ENCODE peak calls at places on chromosome 7, in eight cellular contexts. N is gastrocnemius medialis, W is epithelial cell of esophagus, M is neural progenitor cell, E is PC-3, A is psoas muscle, D is HL-60, L is fibroblast of lung. X is an unnamed sample.
A peak's percentile ranks its signal among the peaks of the same experiment; 100 is the strongest.

GRCh38 chr7:90239625-90240228 is 5.2 kb upstream of the CFAP69 start:
- DNase-seq in N (no peak), W (no peak), M (no peak), E (no peak), A (no peak), D (no peak), L (no peak), X (no peak)

GRCh38 chr7:17086403-17086802 is 204.6 kb upstream of the AGR3 start:
- DNase-seq in N (no peak), W (no peak), M (no peak), E (no peak), A (no peak), D (no peak), L (no peak), X (no peak)

GRCh38 chr7:151819826-151820225 is 57.1 kb downstream of the PRKAG2 start:
- DNase-seq in N (no peak), W (no peak), M (no peak), E (no peak), A (peak; percentile 24), D (no peak), L (no peak), X (no peak)

GRCh38 chr7:159127691-159128642 is 16.7 kb downstream of the VIPR2 start:
- DNase-seq in N (no peak), W (no peak), M (no peak), E (no peak), A (no peak), D (no peak), L (no peak), X (no peak)

GRCh38 chr7:128697301-128697905 is 25.3 kb downstream of the GARIN1A start:
- DNase-seq in N (peak; percentile 14), W (peak; percentile 75), M (peak; percentile 88), E (no peak), A (peak; percentile 78), D (peak; percentile 45), L (peak; percentile 73), X (peak; percentile 49)

GRCh38 chr7:44801890-44802289 is 5.4 kb downstream of the PPIA start:
- DNase-seq in N (no peak), W (peak; percentile 86), M (no peak), E (no peak), A (no peak), D (no peak), L (peak; percentile 70), X (no peak)

GRCh38 chr7:158019726-158020705 is 567.6 kb downstream of the PTPRN2 start:
- DNase-seq in N (no peak), W (no peak), M (no peak), E (no peak), A (no peak), D (no peak), L (no peak), X (no peak)

GRCh38 chr7:95517870-95518269 is 32.1 kb downstream of the ASB4 start:
- DNase-seq in N (no peak), W (no peak), M (no peak), E (no peak), A (no peak), D (no peak), L (no peak), X (no peak)

GRCh38 chr7:44065431-44066110 is at the start of gene PGAM2:
- DNase-seq in N (peak; percentile 89), W (no peak), M (peak; percentile 82), E (no peak), A (peak; percentile 96), D (no peak), L (no peak), X (no peak)

GRCh38 chr7:96021533-96021932 is 249.2 kb downstream of the DYNC1I1 start:
- DNase-seq in N (no peak), W (peak; percentile 39), M (no peak), E (peak; percentile 34), A (no peak), D (no peak), L (no peak), X (no peak)

GRCh38 chr7:101172854-101173751 is 7.0 kb downstream of the NAT16 start:
- DNase-seq in N (no peak), W (peak; percentile 74), M (no peak), E (peak; percentile 91), A (peak; percentile 86), D (no peak), L (peak; percentile 56), X (peak; percentile 86)

GRCh38 chr7:149027055-149027454 is 1.2 kb downstream of the PDIA4 start:
- DNase-seq in N (no peak), W (no peak), M (no peak), E (no peak), A (no peak), D (no peak), L (no peak), X (no peak)

GRCh38 chr7:149023662-149024061 is 4.6 kb downstream of the PDIA4 start:
- DNase-seq in N (no peak), W (no peak), M (no peak), E (no peak), A (no peak), D (no peak), L (peak; percentile 33), X (no peak)

GRCh38 chr7:149027560-149028345 is 552 bp downstream of the PDIA4 start:
- DNase-seq in N (no peak), W (peak; percentile 17), M (no peak), E (no peak), A (no peak), D (no peak), L (peak; percentile 38), X (no peak)

GRCh38 chr7:149031353-149031910 is 3.1 kb upstream of the PDIA4 start:
- DNase-seq in N (no peak), W (no peak), M (no peak), E (no peak), A (no peak), D (no peak), L (no peak), X (no peak)

GRCh38 chr7:149028346-149029109 is at the start of gene PDIA4:
- DNase-seq in N (peak; percentile 99), W (peak; percentile 100), M (peak; percentile 99), E (peak; percentile 98), A (peak; percentile 100), D (peak; percentile 94), L (peak; percentile 99), X (peak; percentile 100)
- TF ChIP-seq CTCF in N (peak; percentile 44), W (no peak), M (peak; percentile 37), E (no peak), A (peak; percentile 34), D (no peak), L (no peak), X (peak; percentile 26)

GRCh38 chr7:6271091-6271658 is 1.2 kb downstream of the CYTH3 start:
- DNase-seq in N (peak; percentile 55), W (peak; percentile 70), M (peak; percentile 51), E (peak; percentile 68), A (peak; percentile 78), D (no peak), L (peak; percentile 58), X (peak; percentile 76)
- TF ChIP-seq CTCF in N (peak; percentile 73), W (peak; percentile 62), M (no peak), E (peak; percentile 43), A (peak; percentile 55), D (no peak), L (peak; percentile 56), X (peak; percentile 47)

GRCh38 chr7:55565693-55566092 is 6.6 kb downstream of the VOPP1 start:
- DNase-seq in N (no peak), W (no peak), M (no peak), E (no peak), A (no peak), D (no peak), L (peak; percentile 18), X (no peak)

GRCh38 chr7:55561756-55562155 is 10.5 kb downstream of the VOPP1 start:
- DNase-seq in N (no peak), W (no peak), M (no peak), E (no peak), A (no peak), D (no peak), L (no peak), X (no peak)

GRCh38 chr7:55567495-55568070 is 4.7 kb downstream of the VOPP1 start:
- DNase-seq in N (no peak), W (no peak), M (no peak), E (no peak), A (no peak), D (no peak), L (no peak), X (no peak)

GRCh38 chr7:55558962-55559920 is 13.1 kb downstream of the VOPP1 start:
- DNase-seq in N (no peak), W (no peak), M (no peak), E (no peak), A (no peak), D (no peak), L (no peak), X (no peak)

DNA sequence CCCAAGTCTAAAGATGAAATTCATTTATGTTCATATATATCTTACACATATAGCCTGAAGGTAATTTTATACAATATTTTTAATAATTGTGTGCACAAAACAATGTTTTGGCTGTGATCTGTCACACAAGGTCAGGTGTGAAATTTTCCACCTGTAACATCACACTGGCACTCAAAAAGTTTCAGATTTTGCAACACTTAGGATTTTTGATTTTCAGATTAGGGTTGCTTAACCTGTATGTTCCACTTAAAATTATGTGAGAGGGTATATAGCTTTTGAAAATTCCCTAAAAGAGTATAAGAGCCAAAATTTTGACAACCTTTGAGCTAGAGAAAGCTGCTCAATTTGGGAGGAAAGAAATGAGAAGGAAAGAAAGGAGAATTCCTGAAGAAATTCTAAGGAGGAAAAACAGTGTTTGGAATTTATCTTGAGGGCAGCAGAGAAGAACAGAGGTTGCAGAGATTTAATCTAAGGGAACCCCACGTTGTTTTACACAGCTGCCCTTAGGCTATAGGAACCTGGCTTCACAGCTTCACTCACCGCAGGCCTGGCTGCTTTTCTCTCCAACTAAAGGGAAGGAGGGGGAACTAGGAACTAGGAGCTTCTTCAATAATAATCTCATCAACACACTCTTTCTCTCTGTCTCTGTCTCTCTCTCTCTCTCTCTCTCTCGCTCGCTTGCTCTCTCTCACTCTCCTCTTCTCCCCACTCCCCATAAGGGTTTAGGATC is 8.5 kb downstream of the VOPP1 start:
- DNase-seq in N (no peak), W (no peak), M (no peak), E (peak; percentile 38), A (no peak), D (no peak), L (no peak), X (no peak)
- TF ChIP-seq CTCF in N (no peak), W (no peak), M (no peak), E (no peak), A (no peak), D (no peak), L (no peak), X (no peak)

GRCh38 chr7:19101911-19102310 is 15.5 kb downstream of the TWIST1 start:
- DNase-seq in N (no peak), W (no peak), M (no peak), E (no peak), A (no peak), D (no peak), L (no peak), X (no peak)

GRCh38 chr7:19098510-19098909 is 18.9 kb downstream of the TWIST1 start:
- DNase-seq in N (no peak), W (no peak), M (no peak), E (no peak), A (no peak), D (no peak), L (no peak), X (no peak)

GRCh38 chr7:19097165-19097885 is 20.1 kb downstream of the TWIST1 start:
- DNase-seq in N (no peak), W (no peak), M (no peak), E (no peak), A (no peak), D (no peak), L (no peak), X (no peak)

GRCh38 chr7:19099194-19099593 is 18.2 kb downstream of the TWIST1 start:
- DNase-seq in N (no peak), W (no peak), M (no peak), E (no peak), A (no peak), D (no peak), L (no peak), X (no peak)

GRCh38 chr7:19099924-19100323 is 17.5 kb downstream of the TWIST1 start:
- DNase-seq in N (no peak), W (no peak), M (no peak), E (no peak), A (no peak), D (no peak), L (no peak), X (no peak)
- TF ChIP-seq CTCF in N (no peak), W (no peak), M (no peak), E (no peak), A (no peak), D (no peak), L (no peak), X (no peak)

X was measured in Calu3.